ENCODE peak calls at places on chromosomes 3 and 15, in nine cellular contexts. One of them, this sample, is unnamed.

GRCh38 chr3:86990734-86991481 is at the start of gene VGLL3:
- DNase-seq in AG08395: peak; percentile 80
- DNase-seq in naive thymus-derived CD4-positive, alpha-beta T cell: no peak
- DNase-seq in lower leg skin: peak; percentile 95
- DNase-seq in activated naive CD4-positive, alpha-beta T cell treated with Interleukin-2 at 50 U/mL for 16 hours: no peak
- DNase-seq in Daoy: peak; percentile 76
- DNase-seq in endothelial cell: peak; percentile 58
- DNase-seq in NAMALWA: no peak
- DNase-seq in activated T-cell treated with anti-CD3 and anti-CD28 coated beads, Interleukin-2, amount 50 U/mL, for 24 hours: peak; percentile 32
- DNase-seq in this sample: peak; percentile 88

GRCh38 chr3:175176556-175176955 is 317.4 kb downstream of the NAALADL2 start:
- DNase-seq in activated T-cell treated with anti-CD3 and anti-CD28 coated beads, Interleukin-2, amount 50 U/mL, for 24 hours: no peak
- DNase-seq in activated naive CD4-positive, alpha-beta T cell treated with Interleukin-2 at 50 U/mL for 16 hours: no peak
- DNase-seq in NAMALWA: no peak
- DNase-seq in endothelial cell: no peak
- DNase-seq in lower leg skin: no peak
- DNase-seq in naive thymus-derived CD4-positive, alpha-beta T cell: no peak
- DNase-seq in Daoy: no peak
- DNase-seq in AG08395: no peak
- DNase-seq in this sample: no peak

GRCh38 chr3:38528457-38528856 is 32.3 kb downstream of the EXOG start:
- DNase-seq in naive thymus-derived CD4-positive, alpha-beta T cell: no peak
- DNase-seq in Daoy: no peak
- DNase-seq in activated naive CD4-positive, alpha-beta T cell treated with Interleukin-2 at 50 U/mL for 16 hours: no peak
- DNase-seq in AG08395: no peak
- DNase-seq in endothelial cell: no peak
- DNase-seq in activated T-cell treated with anti-CD3 and anti-CD28 coated beads, Interleukin-2, amount 50 U/mL, for 24 hours: no peak
- DNase-seq in NAMALWA: peak; percentile 3
- DNase-seq in lower leg skin: no peak
- DNase-seq in this sample: no peak

GRCh38 chr3:111236833-111237713 is 165.5 kb downstream of the NECTIN3 start:
- DNase-seq in activated T-cell treated with anti-CD3 and anti-CD28 coated beads, Interleukin-2, amount 50 U/mL, for 24 hours: no peak
- DNase-seq in endothelial cell: no peak
- DNase-seq in lower leg skin: no peak
- DNase-seq in NAMALWA: no peak
- DNase-seq in activated naive CD4-positive, alpha-beta T cell treated with Interleukin-2 at 50 U/mL for 16 hours: no peak
- DNase-seq in AG08395: peak; percentile 79
- DNase-seq in Daoy: peak; percentile 38
- DNase-seq in naive thymus-derived CD4-positive, alpha-beta T cell: no peak
- DNase-seq in this sample: no peak

GRCh38 chr15:45690581-45691260 is 55.9 kb downstream of the SQOR start:
- DNase-seq in activated naive CD4-positive, alpha-beta T cell treated with Interleukin-2 at 50 U/mL for 16 hours: no peak
- DNase-seq in lower leg skin: no peak
- DNase-seq in naive thymus-derived CD4-positive, alpha-beta T cell: no peak
- DNase-seq in NAMALWA: no peak
- DNase-seq in endothelial cell: no peak
- DNase-seq in AG08395: peak; percentile 42
- DNase-seq in Daoy: no peak
- DNase-seq in activated T-cell treated with anti-CD3 and anti-CD28 coated beads, Interleukin-2, amount 50 U/mL, for 24 hours: no peak
- DNase-seq in this sample: no peak

GRCh38 chr3:184227481-184227935 is 1.9 kb upstream of the VWA5B2 start:
- DNase-seq in lower leg skin: no peak
- DNase-seq in NAMALWA: peak; percentile 72
- DNase-seq in Daoy: peak; percentile 62
- DNase-seq in naive thymus-derived CD4-positive, alpha-beta T cell: peak; percentile 34
- DNase-seq in AG08395: peak; percentile 58
- DNase-seq in endothelial cell: peak; percentile 57
- DNase-seq in activated T-cell treated with anti-CD3 and anti-CD28 coated beads, Interleukin-2, amount 50 U/mL, for 24 hours: peak; percentile 66
- DNase-seq in activated naive CD4-positive, alpha-beta T cell treated with Interleukin-2 at 50 U/mL for 16 hours: peak; percentile 53
- DNase-seq in this sample: no peak

GRCh38 chr3:141477224-141477623 is 9.6 kb upstream of the RASA2 start:
- DNase-seq in endothelial cell: no peak
- DNase-seq in activated naive CD4-positive, alpha-beta T cell treated with Interleukin-2 at 50 U/mL for 16 hours: no peak
- DNase-seq in naive thymus-derived CD4-positive, alpha-beta T cell: no peak
- DNase-seq in activated T-cell treated with anti-CD3 and anti-CD28 coated beads, Interleukin-2, amount 50 U/mL, for 24 hours: no peak
- DNase-seq in lower leg skin: no peak
- DNase-seq in NAMALWA: no peak
- DNase-seq in AG08395: peak; percentile 68
- DNase-seq in Daoy: peak; percentile 86
- DNase-seq in this sample: peak; percentile 45

GRCh38 chr15:32919749-32920414 is 202.1 kb downstream of the GREM1 start:
- DNase-seq in activated naive CD4-positive, alpha-beta T cell treated with Interleukin-2 at 50 U/mL for 16 hours: no peak
- DNase-seq in NAMALWA: peak; percentile 17
- DNase-seq in naive thymus-derived CD4-positive, alpha-beta T cell: no peak
- DNase-seq in activated T-cell treated with anti-CD3 and anti-CD28 coated beads, Interleukin-2, amount 50 U/mL, for 24 hours: no peak
- DNase-seq in AG08395: peak; percentile 88
- DNase-seq in Daoy: peak; percentile 28
- DNase-seq in endothelial cell: no peak
- DNase-seq in lower leg skin: no peak
- DNase-seq in this sample: no peak

GRCh38 chr15:35496585-35496984 is 49.4 kb downstream of the DPH6 start:
- DNase-seq in Daoy: no peak
- DNase-seq in activated naive CD4-positive, alpha-beta T cell treated with Interleukin-2 at 50 U/mL for 16 hours: no peak
- DNase-seq in endothelial cell: no peak
- DNase-seq in activated T-cell treated with anti-CD3 and anti-CD28 coated beads, Interleukin-2, amount 50 U/mL, for 24 hours: no peak
- DNase-seq in naive thymus-derived CD4-positive, alpha-beta T cell: no peak
- DNase-seq in AG08395: peak; percentile 2
- DNase-seq in lower leg skin: no peak
- DNase-seq in NAMALWA: peak; percentile 70
- DNase-seq in this sample: no peak

This sample was measured in hepatocyte.